ENCODE peak calls at places on chromosomes 1 and 21, in four cellular contexts. H is Peyer's patch, B is OCI-LY7, L is heart right ventricle. Q is an unnamed sample.

GRCh38 chr1:88612783-88613182 is 71.3 kb upstream of the PKN2 start:
- DNase-seq in H (no peak), B (no peak), L (no peak), Q (no peak)

GRCh38 chr1:45913183-45913924 is 109.9 kb downstream of the MAST2 start:
- DNase-seq in H (no peak), B (no peak), L (peak; percentile 22), Q (no peak)

GRCh38 chr1:29802181-29803068 is 566.1 kb downstream of the PTPRU start:
- DNase-seq in H (peak; percentile 8), B (no peak), L (no peak), Q (no peak)

GRCh38 chr1:26181586-26182371 is 4.5 kb downstream of the CNKSR1 start:
- DNase-seq in H (no peak), B (no peak), L (no peak), Q (no peak)

GRCh38 chr1:114314576-114314975 is 160.9 kb upstream of the SYT6 start:
- DNase-seq in H (no peak), B (no peak), L (no peak), Q (no peak)

GRCh38 chr1:113648478-113648877 is 110.8 kb downstream of the PHTF1 start:
- DNase-seq in H (no peak), B (no peak), L (no peak), Q (no peak)

GRCh38 chr1:240351690-240352089 is 260.0 kb downstream of the FMN2 start:
- DNase-seq in H (no peak), B (no peak), L (no peak), Q (no peak)

GRCh38 chr1:168293372-168293771 is 12.7 kb downstream of the TBX19 start:
- DNase-seq in H (no peak), B (no peak), L (no peak), Q (no peak)

GRCh38 chr1:184485731-184486723 is 99.2 kb downstream of the C1orf21 start:
- DNase-seq in H (no peak), B (no peak), L (no peak), Q (peak; percentile 20)

GRCh38 chr1:216958569-216958968 is 235.3 kb upstream of the ESRRG start:
- DNase-seq in H (no peak), B (no peak), L (no peak), Q (no peak)

GRCh38 chr21:27759820-27760219 is 792.9 kb upstream of the ADAMTS5 start:
- DNase-seq in H (no peak), B (no peak), L (no peak), Q (no peak)
- TF ChIP-seq CTCF in H (no peak), B (no peak), L (no peak), Q (no peak)

GRCh38 chr1:66351913-66352312 is 182.0 kb upstream of the SGIP1 start:
- DNase-seq in H (no peak), B (no peak), L (no peak), Q (no peak)
- H3K4me1 ChIP-seq in H (peaks cover 14% of the 10 kb centered on the region), B (peaks cover 48% of the 10 kb centered on the region), L (peaks cover 86% of the 10 kb centered on the region), Q (peaks cover 28% of the 10 kb centered on the region)

GRCh38 chr1:17441265-17441992 is 2.0 kb upstream of the RCC2 start:
- DNase-seq in H (no peak), B (peak; percentile 58), L (no peak), Q (no peak)

GRCh38 chr1:17440827-17441168 is 1.3 kb upstream of the RCC2 start:
- DNase-seq in H (no peak), B (no peak), L (no peak), Q (no peak)

GRCh38 chr1:17442841-17443240 is 3.4 kb upstream of the RCC2 start:
- DNase-seq in H (no peak), B (no peak), L (no peak), Q (no peak)

GRCh38 chr1:17440074-17440826 is 773 bp upstream of the RCC2 start:
- DNase-seq in H (no peak), B (no peak), L (no peak), Q (no peak)

DNA sequence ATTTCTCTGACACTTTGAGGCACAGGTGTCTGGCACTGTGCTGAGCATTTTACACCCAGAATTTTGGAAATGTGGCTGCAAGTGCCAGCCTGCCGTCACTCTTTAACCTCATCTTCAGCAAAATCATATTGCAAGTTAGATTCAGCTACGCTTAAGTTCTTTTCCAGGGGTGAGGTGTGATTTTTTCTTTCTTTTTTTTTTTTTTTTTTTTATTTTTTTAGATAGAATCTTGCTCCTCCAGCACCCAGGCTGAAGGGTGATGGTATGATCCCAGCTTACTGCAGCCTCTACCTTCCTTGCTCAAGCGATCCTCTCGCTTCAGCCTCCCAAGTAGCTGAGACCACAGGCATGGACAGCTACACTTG is 2.5 kb upstream of the RCC2 start:
- DNase-seq in H (no peak), B (no peak), L (no peak), Q (no peak)
- H3K27ac ChIP-seq in H (no peak overlapping the region), B (no peak overlapping the region), L (no peak overlapping the region), Q (no peak overlapping the region)

GRCh38 chr1:226108935-226109828 is 46.7 kb downstream of the H3-3A start:
- DNase-seq in H (no peak), B (no peak), L (peak; percentile 29), Q (no peak)

GRCh38 chr1:226111109-226111864 is 48.8 kb downstream of the H3-3A start:
- DNase-seq in H (peak; percentile 32), B (peak; percentile 85), L (no peak), Q (no peak)

GRCh38 chr1:226107471-226108460 is 45.2 kb downstream of the H3-3A start:
- DNase-seq in H (no peak), B (peak; percentile 59), L (no peak), Q (no peak)

GRCh38 chr1:226110249-226111108 is 48.0 kb downstream of the H3-3A start:
- DNase-seq in H (peak; percentile 74), B (peak; percentile 88), L (peak; percentile 76), Q (peak; percentile 61)

DNA sequence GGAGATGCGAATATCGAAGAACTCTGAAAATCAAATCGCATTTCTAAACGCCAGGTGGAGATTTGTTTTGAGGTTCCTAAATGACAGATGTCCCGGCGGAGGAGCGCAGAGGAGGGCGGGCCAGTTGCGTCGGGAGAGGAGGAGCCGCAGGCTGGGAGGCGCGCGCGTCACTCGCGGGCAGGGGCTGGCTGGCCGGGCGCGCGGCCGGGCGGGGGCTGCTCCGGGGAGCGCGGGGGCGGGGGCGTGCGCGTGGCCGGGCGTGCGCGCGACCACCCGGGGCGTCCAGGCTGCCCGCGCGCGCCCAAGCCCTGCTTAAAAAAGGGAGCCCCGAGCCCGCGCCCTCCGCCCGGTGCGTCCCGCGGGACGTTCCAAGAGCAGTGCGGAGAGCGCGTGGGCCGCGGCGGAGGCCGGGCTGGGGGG is 47.3 kb downstream of the H3-3A start:
- DNase-seq in H (peak; percentile 89), B (peak; percentile 72), L (peak; percentile 90), Q (peak; percentile 87)
- TF ChIP-seq CTCF in H (no peak), B (no peak), L (no peak), Q (no peak)

DNA sequence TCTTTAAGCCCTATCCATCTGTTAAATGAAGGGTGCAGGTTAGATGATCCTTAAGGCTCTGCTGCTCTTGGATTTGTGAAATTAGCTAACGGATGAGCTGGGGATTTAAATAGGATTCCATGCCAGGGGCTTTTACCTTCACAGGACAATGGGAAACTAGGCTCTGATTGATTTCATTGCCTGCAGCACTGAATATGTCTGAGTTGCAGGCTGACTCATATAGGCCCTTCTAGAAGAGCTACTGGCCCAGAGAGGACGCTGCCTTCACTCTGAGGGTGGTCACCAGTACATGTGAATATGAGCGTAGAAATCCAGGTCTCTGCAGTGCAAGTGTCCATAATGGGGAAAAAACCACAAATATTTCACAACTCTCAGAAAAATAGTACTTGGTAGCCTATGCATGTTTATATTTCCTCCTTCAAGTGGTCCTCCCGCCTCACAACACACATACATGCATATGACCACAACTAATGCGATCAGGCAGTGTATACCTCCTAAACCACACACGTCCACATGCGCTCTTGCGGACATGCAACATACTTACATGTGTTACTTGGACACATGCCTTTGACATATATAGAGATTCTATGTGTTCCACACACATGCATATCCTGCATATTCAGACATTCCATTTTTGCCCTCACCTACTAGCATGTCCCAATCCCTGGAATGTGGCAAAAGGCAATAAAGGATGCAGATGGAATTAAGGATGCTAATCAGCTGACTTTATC is 233.8 kb upstream of the JUN start:
- DNase-seq in H (no peak), B (no peak), L (no peak), Q (no peak)
- H3K4me1 ChIP-seq in H (peaks cover 34% of the 10 kb centered on the region), B (peaks cover 22% of the 10 kb centered on the region), L (peaks cover 59% of the 10 kb centered on the region), Q (peaks cover 24% of the 10 kb centered on the region)

DNA sequence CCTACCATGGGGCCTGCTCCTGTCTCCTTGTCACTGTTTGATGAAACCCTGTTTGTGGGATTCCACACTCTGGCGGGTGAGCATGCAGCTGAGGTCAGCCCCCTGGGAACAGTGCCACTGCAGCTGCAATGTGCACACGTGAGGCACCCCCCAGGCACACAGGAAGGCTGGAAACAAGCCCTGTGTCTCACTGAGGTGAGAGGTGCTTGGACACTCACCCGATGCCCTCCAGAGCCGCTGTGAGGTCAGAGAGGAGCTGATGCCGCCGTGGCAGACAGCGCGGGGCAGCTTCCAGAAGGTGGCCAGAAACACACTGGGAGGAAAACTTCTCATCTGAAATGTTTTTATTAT is 49.7 kb downstream of the SLX9 start:
- DNase-seq in H (no peak), B (peak; percentile 34), L (peak; percentile 34), Q (no peak)
- H3K27ac ChIP-seq in H (peak overlapping the region; percentile 50), B (no peak overlapping the region), L (peak overlapping the region; percentile 48), Q (no peak overlapping the region)

GRCh38 chr1:223684488-223684792 is 18.9 kb upstream of the CAPN8 start:
- DNase-seq in H (no peak), B (no peak), L (no peak), Q (no peak)
- TF ChIP-seq CTCF in H (no peak), B (peak; percentile 48), L (no peak), Q (no peak)

GRCh38 chr1:11860083-11860482 is 1.3 kb upstream of the NPPB start:
- DNase-seq in H (no peak), B (no peak), L (no peak), Q (no peak)

GRCh38 chr1:11860586-11860985 is 1.8 kb upstream of the NPPB start:
- DNase-seq in H (no peak), B (no peak), L (no peak), Q (no peak)

GRCh38 chr1:11858613-11858967 is at the start of gene NPPB:
- DNase-seq in H (no peak), B (no peak), L (no peak), Q (no peak)

GRCh38 chr1:11858158-11858557 is 587 bp downstream of the NPPB start:
- DNase-seq in H (no peak), B (no peak), L (no peak), Q (no peak)

DNA sequence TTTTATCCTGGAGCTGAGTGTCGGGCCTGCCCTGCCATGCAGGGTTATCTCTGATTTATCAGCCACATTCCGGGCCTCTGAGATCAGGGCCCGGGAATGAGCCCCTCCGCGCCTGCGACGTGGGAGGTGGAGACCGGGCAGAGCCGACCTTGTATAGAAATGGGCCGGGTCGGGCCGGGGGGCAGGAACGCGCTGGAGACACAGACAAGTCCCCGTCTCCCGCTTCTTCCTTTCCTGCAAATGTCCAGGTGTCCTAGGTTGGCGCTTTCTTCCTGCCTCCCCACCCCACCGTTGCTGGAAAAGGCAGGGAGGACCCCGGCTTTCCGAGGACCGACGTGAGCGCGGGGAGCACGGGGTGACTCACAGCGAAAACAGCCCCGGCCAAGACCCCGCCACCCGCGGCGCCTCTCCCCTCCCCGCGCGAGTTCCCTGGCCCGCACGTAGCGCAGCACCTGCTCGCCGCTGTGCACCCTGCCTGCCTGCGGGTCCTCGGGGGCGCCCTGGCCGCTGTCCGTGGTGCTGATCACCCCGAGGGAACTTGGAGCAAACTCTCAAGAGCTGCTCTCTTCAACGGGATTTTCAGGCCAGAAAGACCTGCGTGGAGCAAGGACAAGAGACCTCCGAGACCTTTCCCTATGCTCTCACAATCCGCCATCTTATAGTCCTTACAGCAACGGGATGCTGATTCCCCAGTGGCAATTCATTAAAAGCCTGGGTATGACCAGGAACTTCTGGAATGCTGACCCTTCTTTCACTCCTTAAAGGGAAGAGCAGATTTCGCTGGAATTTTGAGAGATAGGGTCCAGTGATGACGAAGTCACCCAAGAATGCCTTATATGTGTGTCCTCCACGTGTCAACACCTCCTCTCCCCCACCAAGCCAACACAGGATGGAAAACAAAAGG is 475 bp upstream of the NPPB start:
- DNase-seq in H (peak; percentile 25), B (peak; percentile 69), L (peak; percentile 75), Q (peak; percentile 70)
- H3K4me1 ChIP-seq in H (no peaks in the 10 kb centered on the region), B (peaks cover 18% of the 10 kb centered on the region), L (peaks cover 12% of the 10 kb centered on the region), Q (no peaks in the 10 kb centered on the region)

GRCh38 chr1:66084442-66084841 is 291.7 kb downstream of the PDE4B start:
- DNase-seq in H (no peak), B (no peak), L (no peak), Q (no peak)
- H3K27ac ChIP-seq in H (no peak overlapping the region), B (no peak overlapping the region), L (no peak overlapping the region), Q (no peak overlapping the region)